ENCODE peak calls at places on chromosomes 2 and 18, in nine cellular contexts. T, A, Q, Z, O, B, M, R and D are unnamed samples.

GRCh38 chr2:120624738-120625446 is 110.8 kb upstream of the GLI2 start:
- DNase-seq in O (no peak), Q (no peak), A (no peak), Z (no peak), B (no peak), R (peak; percentile 65), M (no peak), T (no peak), D (no peak)

GRCh38 chr2:71922501-71923142 is 225.0 kb downstream of the CYP26B1 start:
- DNase-seq in Q (no peak), R (peak; percentile 35), A (no peak), M (no peak), O (no peak), T (no peak), B (no peak), Z (no peak), D (no peak)

GRCh38 chr2:225270861-225271260 is 128.6 kb upstream of the NYAP2 start:
- DNase-seq in R (no peak), B (no peak), Z (no peak), O (no peak), Q (no peak), M (no peak), T (no peak), A (no peak), D (no peak)

GRCh38 chr18:30450927-30451326 is 591.6 kb downstream of the DSC3 start:
- DNase-seq in A (no peak), B (no peak), Z (no peak), T (no peak), R (no peak), O (no peak), M (no peak), Q (no peak), D (no peak)

GRCh38 chr2:226799976-226800940 is 638 bp upstream of the IRS1 start:
- DNase-seq in T (peak; percentile 51), A (peak; percentile 38), Z (no peak), O (no peak), Q (no peak), B (no peak), M (peak; percentile 57), R (no peak), D (no peak)

GRCh38 chr2:71925268-71926097 is 222.2 kb downstream of the CYP26B1 start:
- DNase-seq in T (no peak), R (peak; percentile 31), B (no peak), A (no peak), Q (no peak), O (no peak), Z (no peak), M (no peak), D (no peak)

GRCh38 chr2:46335404-46335965 is 38.3 kb downstream of the EPAS1 start:
- DNase-seq in R (peak; percentile 71), A (no peak), Q (no peak), T (peak; percentile 38), O (no peak), B (no peak), M (peak; percentile 61), Z (no peak), D (peak; percentile 70)

GRCh38 chr2:169715379-169716228 is 18.0 kb upstream of the KLHL23 start:
- DNase-seq in B (no peak), R (no peak), A (no peak), Q (no peak), O (no peak), T (no peak), M (peak; percentile 51), Z (no peak), D (no peak)

GRCh38 chr18:5294113-5294617 is 1.4 kb downstream of the ZBTB14 start:
- DNase-seq in Q (no peak), O (no peak), M (peak; percentile 70), B (no peak), T (peak; percentile 49), R (peak; percentile 83), Z (no peak), A (peak; percentile 39), D (peak; percentile 52)

GRCh38 chr2:72085513-72085912 is 62.1 kb downstream of the CYP26B1 start:
- DNase-seq in B (no peak), M (no peak), A (no peak), Q (no peak), R (no peak), T (no peak), O (no peak), Z (no peak), D (no peak)

DNA sequence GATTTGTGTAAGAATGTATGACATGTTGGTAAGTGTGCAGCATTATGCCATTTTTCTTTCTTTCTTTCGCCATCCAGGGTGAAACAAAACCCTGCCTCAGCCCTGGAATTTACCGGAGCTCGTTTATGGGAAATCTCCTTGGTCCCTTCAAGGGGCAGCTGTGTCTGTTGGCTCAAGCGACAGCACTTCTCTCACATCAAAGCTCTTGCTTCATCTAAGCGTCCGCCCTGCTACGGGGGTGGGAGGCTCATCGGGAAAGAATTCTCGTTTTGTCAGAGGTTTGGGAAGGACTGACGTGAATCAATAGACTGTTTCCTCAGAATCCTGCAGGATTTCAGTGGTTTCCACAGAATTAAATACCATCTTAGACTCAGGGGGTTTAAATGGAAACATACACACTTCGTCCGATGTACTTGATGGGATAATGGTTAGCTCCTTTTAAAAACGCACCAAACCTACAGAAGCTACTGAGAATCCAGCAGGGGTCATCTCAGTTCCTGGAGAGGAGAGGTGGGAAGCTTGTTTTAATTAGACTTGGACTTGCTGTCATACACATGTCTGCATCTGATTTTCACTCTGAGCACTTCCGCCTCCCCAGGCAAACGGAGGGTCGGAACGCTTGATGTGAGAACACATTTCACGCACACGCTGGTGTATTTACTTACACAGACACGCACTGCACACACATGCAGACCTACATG is 91.5 kb downstream of the ASB1 start:
- DNase-seq in R (no peak), B (no peak), T (no peak), Q (no peak), O (no peak), A (no peak), Z (no peak), M (no peak), D (no peak)
- TF ChIP-seq CTCF in R (no peak), B (no peak), T (no peak), Q (no peak), O (no peak), A (no peak), Z (no peak), M (no peak), D (no peak)

DNA sequence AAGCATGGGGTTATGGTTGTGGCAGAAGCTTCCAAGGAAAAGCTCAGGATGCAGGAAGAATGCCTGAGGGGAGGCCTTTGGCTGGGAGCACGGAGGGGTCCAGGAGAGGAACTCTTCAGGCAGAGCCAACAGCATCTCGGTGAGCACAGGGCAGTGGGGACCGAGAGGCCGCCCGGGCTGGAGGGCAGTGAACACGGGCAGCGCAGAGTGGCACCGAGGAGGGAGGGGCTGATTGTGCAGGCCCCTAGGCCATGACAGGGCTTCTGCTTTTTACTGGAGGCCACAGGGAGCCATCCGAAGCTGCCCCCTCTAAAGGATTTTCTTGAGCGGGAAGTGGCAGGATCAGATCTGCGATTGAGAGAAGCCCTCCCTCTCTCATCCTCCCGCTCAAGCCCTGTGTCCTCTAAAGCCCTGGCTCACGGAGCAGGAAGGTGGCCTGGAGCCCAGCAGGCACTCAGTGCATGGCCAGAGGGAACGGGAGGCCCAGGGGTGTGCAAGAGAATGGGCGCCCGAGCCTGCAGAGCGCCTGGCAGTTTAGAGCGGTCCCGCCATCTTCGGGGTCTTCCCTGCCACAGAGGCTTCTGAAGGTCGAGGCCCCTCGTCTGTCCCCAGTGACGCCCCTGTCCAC is 110.0 kb upstream of the STON1 start:
- DNase-seq in A (no peak), Q (no peak), T (peak; percentile 21), Z (no peak), B (no peak), O (no peak), R (no peak), M (no peak), D (peak; percentile 26)
- H3K4me3 ChIP-seq in A (no peak overlapping the region), Q (no peak overlapping the region), T (peak overlapping the region; percentile 44), Z (no peak overlapping the region), B (no peak overlapping the region), O (peak overlapping the region; percentile 9), R (no peak overlapping the region), M (no peak overlapping the region), D (no peak overlapping the region)

GRCh38 chr18:14961991-14962390 is 214.0 kb downstream of the ANKRD30B start:
- DNase-seq in R (no peak), B (no peak), O (no peak), A (no peak), Z (no peak), T (no peak), Q (no peak), M (no peak), D (no peak)
- H3K27ac ChIP-seq in R (no peak overlapping the region), B (no peak overlapping the region), O (no peak overlapping the region), A (no peak overlapping the region), Z (no peak overlapping the region), T (no peak overlapping the region), Q (no peak overlapping the region), M (no peak overlapping the region), D (no peak overlapping the region)

GRCh38 chr2:231614559-231615057 is 21.9 kb downstream of the TEX44 start:
- DNase-seq in T (peak; percentile 69), R (peak; percentile 77), Q (no peak), O (no peak), Z (peak; percentile 25), M (peak; percentile 64), A (no peak), B (no peak), D (peak; percentile 71)

GRCh38 chr2:231612199-231613053 is 19.8 kb downstream of the TEX44 start:
- DNase-seq in R (peak; percentile 96), T (peak; percentile 92), M (peak; percentile 95), B (peak; percentile 79), Q (peak; percentile 84), O (peak; percentile 95), A (peak; percentile 94), Z (peak; percentile 88), D (peak; percentile 95)

GRCh38 chr2:231613054-231613654 is 20.5 kb downstream of the TEX44 start:
- DNase-seq in Q (no peak), B (no peak), Z (no peak), A (no peak), O (no peak), T (peak; percentile 31), R (peak; percentile 70), M (no peak), D (peak; percentile 48)

GRCh38 chr2:231613655-231614558 is 21.2 kb downstream of the TEX44 start:
- DNase-seq in A (peak; percentile 89), B (peak; percentile 65), Q (peak; percentile 38), Z (peak; percentile 52), R (peak; percentile 90), T (peak; percentile 91), O (peak; percentile 96), M (peak; percentile 84), D (peak; percentile 92)

DNA sequence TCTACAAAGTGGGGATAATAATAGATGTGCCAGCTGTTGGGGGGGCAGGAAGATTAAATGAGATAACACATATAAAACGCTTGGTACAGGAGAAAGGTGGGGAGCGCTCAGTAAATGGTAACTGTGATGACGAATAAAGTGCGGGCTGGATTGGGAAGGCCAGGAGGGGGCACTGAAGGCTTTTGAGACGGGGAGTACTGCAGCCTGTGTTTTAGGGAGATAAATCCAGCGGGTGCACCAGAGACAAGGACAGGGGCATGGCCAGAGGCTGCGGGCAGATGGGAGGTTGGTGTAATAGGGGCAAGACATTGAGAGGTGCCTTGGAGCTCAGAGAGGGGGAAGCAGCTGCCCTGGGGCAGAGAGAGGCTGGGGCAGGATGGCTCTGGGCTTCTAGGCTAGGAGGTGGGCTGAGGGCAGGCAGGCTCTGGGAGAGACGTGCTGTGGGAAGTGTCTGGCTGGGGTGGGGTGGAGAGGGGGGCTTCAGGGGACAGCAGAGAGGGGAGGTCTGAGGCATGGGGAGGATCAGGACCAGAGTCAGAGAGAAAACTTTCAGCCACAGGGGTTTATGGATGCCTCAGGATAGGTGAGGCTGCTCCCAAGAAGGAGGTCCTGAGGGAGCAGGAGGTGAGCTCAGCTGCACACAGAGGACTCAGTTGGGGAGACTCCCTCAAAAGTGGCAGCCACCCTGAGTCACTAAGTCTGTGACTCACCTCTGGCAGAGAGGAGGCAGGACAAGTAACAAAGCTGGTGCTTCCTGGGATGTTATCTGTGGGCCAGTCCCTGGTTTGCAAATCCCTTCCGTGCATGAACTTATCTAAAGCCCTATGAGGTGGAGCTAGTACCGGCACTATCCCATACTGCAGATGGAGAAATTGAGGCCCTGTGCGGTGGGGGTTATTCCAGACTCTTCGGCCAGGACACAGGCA is 18.9 kb downstream of the TEX44 start:
- DNase-seq in M (no peak), Q (no peak), B (no peak), T (no peak), A (peak; percentile 72), R (no peak), Z (peak; percentile 43), O (no peak), D (peak; percentile 62)
- TF ChIP-seq CTCF in M (no peak), Q (peak; percentile 52), B (no peak), T (peak; percentile 46), A (no peak), R (no peak), Z (no peak), O (no peak), D (peak; percentile 31)